ENCODE peak calls at places on chromosomes 12 and 14, in seven cellular contexts. H is SK-N-SH; M is CD4-positive, alpha-beta T cell; T is kidney epithelial cell; K is IMR-90; Z is omental fat pad; L is hepatocyte. Q is an unnamed sample.

GRCh38 chr14:23321572-23322547 is 603 bp downstream of the PABPN1 start:
- DNase-seq in K (peak; percentile 54), M (peak; percentile 36), T (no peak), H (peak; percentile 74), Z (no peak), L (peak; percentile 66), Q (peak; percentile 68)

GRCh38 chr12:98998697-98999299 is 353.7 kb downstream of the APAF1 start:
- DNase-seq in M (no peak), K (peak; percentile 38), T (no peak), L (peak; percentile 61), H (peak; percentile 55), Z (no peak), Q (peak; percentile 68)

GRCh38 chr14:38042356-38042755 is 165.3 kb upstream of the SSTR1 start:
- DNase-seq in T (peak; percentile 47), M (no peak), K (peak; percentile 75), L (peak; percentile 35), H (no peak), Z (no peak), Q (peak; percentile 57)

GRCh38 chr12:28130625-28131598 is 59.3 kb upstream of the CCDC91 start:
- DNase-seq in T (peak; percentile 68), K (peak; percentile 100), Z (peak; percentile 24), H (no peak), M (no peak), L (peak; percentile 16), Q (peak; percentile 99)

GRCh38 chr12:93573552-93574223 is 1.2 kb downstream of the SOCS2 start:
- DNase-seq in L (peak; percentile 20), Z (no peak), K (peak; percentile 69), T (no peak), H (no peak), M (no peak), Q (peak; percentile 21)

GRCh38 chr14:61644185-61644584 is 51.1 kb upstream of the HIF1A start:
- DNase-seq in K (no peak), L (no peak), M (no peak), H (no peak), T (no peak), Z (no peak), Q (no peak)

GRCh38 chr14:104072586-104072985 is 12.9 kb upstream of the ASPG start:
- DNase-seq in L (no peak), Z (no peak), M (no peak), K (no peak), H (no peak), T (no peak), Q (no peak)

GRCh38 chr14:93970589-93970966 is 5.8 kb downstream of the ASB2 start:
- DNase-seq in M (peak; percentile 62), L (no peak), H (peak; percentile 56), Z (no peak), T (no peak), K (no peak), Q (no peak)

GRCh38 chr12:18239561-18239960 is 21.8 kb upstream of the PIK3C2G start:
- DNase-seq in K (no peak), M (no peak), H (no peak), Z (no peak), L (no peak), T (no peak), Q (peak; percentile 34)

GRCh38 chr14:29749327-29749726 is 178.3 kb downstream of the PRKD1 start:
- DNase-seq in T (peak; percentile 9), H (no peak), L (no peak), K (peak; percentile 83), Z (no peak), M (no peak), Q (peak; percentile 68)
- TF ChIP-seq CTCF in T (no peak), H (no peak), L (no peak), K (no peak), Z (no peak), M (no peak), Q (no peak)

GRCh38 chr14:92135269-92135668 is 13.5 kb downstream of the CPSF2 start:
- DNase-seq in L (peak; percentile 43), T (no peak), Z (no peak), M (no peak), K (peak; percentile 59), H (peak; percentile 22), Q (peak; percentile 77)
- TF ChIP-seq CTCF in L (peak; percentile 68), T (peak; percentile 40), Z (no peak), M (peak; percentile 52), K (peak; percentile 70), H (peak; percentile 78), Q (peak; percentile 68)

DNA sequence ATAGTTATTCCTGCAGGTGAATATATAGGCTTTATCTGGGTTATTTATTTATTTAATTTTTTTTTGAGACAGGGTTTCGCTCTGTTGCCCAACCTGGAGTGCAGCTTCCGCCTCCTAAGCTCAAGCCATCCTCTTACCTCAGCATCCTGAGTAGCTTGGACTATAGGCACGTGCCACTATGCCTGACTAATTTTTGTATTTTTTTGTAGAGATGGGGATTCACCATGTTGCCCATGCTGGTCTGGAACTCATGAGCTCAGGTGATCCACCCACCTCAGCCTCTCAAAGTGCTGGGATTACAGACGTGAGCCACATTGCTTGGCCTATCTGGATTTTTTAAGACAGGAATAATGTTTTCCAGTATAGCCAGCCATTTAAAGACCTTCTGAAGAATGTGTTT is 2.0 kb downstream of the RAN start:
- DNase-seq in K (no peak), Z (no peak), T (no peak), M (no peak), L (no peak), H (no peak), Q (no peak)
- TF ChIP-seq CTCF in K (no peak), Z (no peak), T (no peak), M (no peak), L (no peak), H (no peak), Q (no peak)

GRCh38 chr12:51924551-51925399 is 17.5 kb downstream of the ACVRL1 start:
- DNase-seq in H (no peak), M (no peak), K (no peak), T (no peak), Z (no peak), L (no peak), Q (no peak)

GRCh38 chr12:51926064-51926632 is 18.8 kb downstream of the ACVRL1 start:
- DNase-seq in L (no peak), H (no peak), M (no peak), Z (no peak), K (no peak), T (no peak), Q (no peak)

GRCh38 chr12:51923506-51924365 is 16.4 kb downstream of the ACVRL1 start:
- DNase-seq in M (peak; percentile 27), L (peak; percentile 67), Z (no peak), T (no peak), H (peak; percentile 58), K (no peak), Q (no peak)

GRCh38 chr12:51925400-51926063 is 18.2 kb downstream of the ACVRL1 start:
- DNase-seq in L (no peak), Z (no peak), M (no peak), T (no peak), K (no peak), H (no peak), Q (no peak)

DNA sequence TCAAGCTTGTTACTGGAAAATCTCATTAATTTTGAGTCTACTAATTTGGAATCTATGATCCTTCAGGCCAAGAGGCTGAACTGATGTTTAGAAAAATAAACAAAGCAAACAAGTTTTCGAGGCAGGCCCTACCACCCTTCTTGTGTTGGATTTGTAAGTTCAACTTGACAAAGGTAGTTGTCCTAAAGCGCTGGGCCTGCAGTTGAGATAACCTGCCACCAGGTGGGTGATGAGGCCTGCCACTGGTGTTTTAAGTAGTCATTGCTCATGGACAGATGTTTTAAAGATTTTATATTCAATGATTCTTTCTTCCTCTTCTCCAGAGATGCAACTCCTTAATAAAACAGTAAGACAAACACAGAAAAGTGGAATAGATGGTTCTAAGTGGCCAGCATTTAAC is 19.4 kb downstream of the ACVRL1 start:
- DNase-seq in T (no peak), K (peak; percentile 42), L (peak; percentile 64), M (peak; percentile 39), Z (no peak), H (no peak), Q (peak; percentile 75)
- TF ChIP-seq CTCF in T (peak; percentile 52), K (peak; percentile 50), L (peak; percentile 45), M (peak; percentile 50), Z (no peak), H (peak; percentile 36), Q (peak; percentile 74)

DNA sequence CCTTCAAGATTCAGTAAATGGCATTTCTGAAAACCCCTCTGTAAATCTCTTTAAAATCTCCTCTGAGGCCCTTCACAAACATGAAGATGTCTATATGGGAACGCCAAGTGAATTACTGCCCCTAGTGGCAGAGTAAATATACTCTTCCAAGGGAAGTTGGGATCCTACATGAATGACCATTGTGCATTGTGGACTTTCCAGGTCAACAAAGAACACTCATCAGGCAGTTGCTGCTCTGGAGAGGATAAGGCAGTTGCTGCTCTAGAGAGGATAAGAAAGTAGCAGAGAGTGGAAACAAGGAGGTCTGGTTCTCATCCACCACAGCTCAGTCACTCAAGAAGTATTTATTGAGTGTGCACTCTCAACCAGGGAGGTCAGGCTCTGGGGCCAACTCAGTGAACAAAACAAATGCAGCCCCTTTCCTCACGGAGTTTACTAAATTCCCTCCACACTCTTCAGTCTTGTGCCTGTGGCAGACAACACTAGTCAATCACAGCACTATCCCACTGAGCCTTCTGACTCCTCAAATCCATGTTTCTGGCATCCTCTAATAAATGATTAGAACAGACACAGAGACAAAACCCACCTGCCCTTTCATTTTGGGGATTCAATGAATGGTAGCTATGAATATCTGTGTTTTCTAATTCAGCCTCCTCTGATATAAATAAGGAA is 52.9 kb downstream of the SVOP start:
- DNase-seq in M (no peak), Z (no peak), L (peak; percentile 38), H (no peak), K (no peak), T (no peak), Q (peak; percentile 23)
- TF ChIP-seq CTCF in M (peak; percentile 31), Z (no peak), L (peak; percentile 43), H (peak; percentile 44), K (peak; percentile 19), T (peak; percentile 31), Q (peak; percentile 46)

GRCh38 chr14:106551265-106551664 is 1024.9 kb downstream of the TMEM121 start:
- DNase-seq in L (no peak), M (no peak), K (no peak), T (no peak), Z (no peak), H (no peak), Q (no peak)
- TF ChIP-seq CTCF in L (no peak), M (no peak), K (no peak), T (no peak), Z (no peak), H (no peak), Q (no peak)

GRCh38 chr14:57845802-57846531 is 19.9 kb downstream of the SLC35F4 start:
- DNase-seq in K (no peak), H (no peak), Z (no peak), M (no peak), L (no peak), T (no peak), Q (no peak)
- TF ChIP-seq CTCF in K (no peak), H (no peak), Z (no peak), M (no peak), L (no peak), T (no peak), Q (no peak)